ENCODE peak calls at places on chromosome 19, in six cellular contexts. One of them, this sample, is unnamed.

GRCh38 chr19:48635263-48635965 is 1.8 kb downstream of the DBP start:
- DNase-seq in trophoblast cell: peak
- DNase-seq in neuronal stem cell: peak
- DNase-seq in mesendoderm: no peak
- DNase-seq in H9: peak
- DNase-seq in H1: peak
- DNase-seq in this sample: no peak

GRCh38 chr19:17460372-17461230 is at the start of gene NXNL1:
- DNase-seq in trophoblast cell: peak
- DNase-seq in H9: no peak
- DNase-seq in neuronal stem cell: no peak
- DNase-seq in mesendoderm: no peak
- DNase-seq in H1: no peak
- DNase-seq in this sample: no peak

GRCh38 chr19:28838909-28839308 is 374.0 kb downstream of the UQCRFS1 start:
- DNase-seq in mesendoderm: no peak
- DNase-seq in trophoblast cell: no peak
- DNase-seq in H9: no peak
- DNase-seq in neuronal stem cell: no peak
- DNase-seq in H1: no peak
- DNase-seq in this sample: no peak

GRCh38 chr19:35712910-35713845 is 4.6 kb upstream of the KMT2B start:
- DNase-seq in mesendoderm: no peak
- DNase-seq in trophoblast cell: no peak
- DNase-seq in H9: no peak
- DNase-seq in H1: peak
- DNase-seq in neuronal stem cell: no peak
- DNase-seq in this sample: no peak

GRCh38 chr19:15453091-15453498 is 3.3 kb upstream of the WIZ start:
- DNase-seq in neuronal stem cell: no peak
- DNase-seq in trophoblast cell: no peak
- DNase-seq in H9: peak
- DNase-seq in mesendoderm: no peak
- DNase-seq in H1: no peak
- DNase-seq in this sample: no peak

GRCh38 chr19:35657904-35658700 is 8.2 kb upstream of the UPK1A start:
- DNase-seq in H9: no peak
- DNase-seq in neuronal stem cell: no peak
- DNase-seq in mesendoderm: no peak
- DNase-seq in H1: no peak
- DNase-seq in trophoblast cell: no peak
- DNase-seq in this sample: no peak

GRCh38 chr19:47495478-47496372 is 11.7 kb upstream of the KPTN start:
- DNase-seq in mesendoderm: no peak
- DNase-seq in H9: no peak
- DNase-seq in trophoblast cell: no peak
- DNase-seq in neuronal stem cell: no peak
- DNase-seq in H1: no peak
- DNase-seq in this sample: no peak

GRCh38 chr19:56085571-56086275 is 35.4 kb downstream of the ZNF787 start:
- DNase-seq in H9: no peak
- DNase-seq in mesendoderm: no peak
- DNase-seq in H1: no peak
- DNase-seq in trophoblast cell: no peak
- DNase-seq in neuronal stem cell: no peak
- DNase-seq in this sample: peak

GRCh38 chr19:30425885-30426838 is 54.0 kb downstream of the ZNF536 start:
- DNase-seq in H1: peak
- DNase-seq in trophoblast cell: no peak
- DNase-seq in mesendoderm: no peak
- DNase-seq in H9: no peak
- DNase-seq in neuronal stem cell: no peak
- DNase-seq in this sample: no peak

GRCh38 chr19:13018037-13018914 is 23.0 kb downstream of the NFIX start:
- DNase-seq in trophoblast cell: no peak
- DNase-seq in mesendoderm: peak
- DNase-seq in H9: peak
- DNase-seq in neuronal stem cell: no peak
- DNase-seq in H1: no peak
- DNase-seq in this sample: peak

GRCh38 chr19:40831502-40832430 is 18.5 kb downstream of the CYP2A6 start:
- DNase-seq in trophoblast cell: peak
- DNase-seq in H9: no peak
- DNase-seq in H1: no peak
- DNase-seq in neuronal stem cell: no peak
- DNase-seq in mesendoderm: no peak
- DNase-seq in this sample: peak

GRCh38 chr19:3771906-3772450 is at the start of gene RAX2:
- DNase-seq in H9: no peak
- DNase-seq in neuronal stem cell: no peak
- DNase-seq in mesendoderm: no peak
- DNase-seq in H1: no peak
- DNase-seq in trophoblast cell: no peak
- DNase-seq in this sample: no peak

GRCh38 chr19:49340069-49340864 is 5.1 kb downstream of the CD37 start:
- DNase-seq in neuronal stem cell: no peak
- DNase-seq in trophoblast cell: peak
- DNase-seq in H1: peak
- DNase-seq in mesendoderm: peak
- DNase-seq in H9: peak
- DNase-seq in this sample: no peak

GRCh38 chr19:11324079-11324661 is 15.3 kb downstream of the RAB3D start:
- DNase-seq in H1: no peak
- DNase-seq in H9: no peak
- DNase-seq in neuronal stem cell: no peak
- DNase-seq in mesendoderm: no peak
- DNase-seq in trophoblast cell: peak
- DNase-seq in this sample: peak

GRCh38 chr19:41695745-41696144 is 7.7 kb upstream of the CEACAM7 start:
- DNase-seq in H9: peak
- DNase-seq in trophoblast cell: no peak
- DNase-seq in H1: no peak
- DNase-seq in neuronal stem cell: no peak
- DNase-seq in mesendoderm: no peak
- DNase-seq in this sample: no peak

GRCh38 chr19:53947624-53948023 is 15.1 kb upstream of the CACNG8 start:
- DNase-seq in neuronal stem cell: no peak
- DNase-seq in H9: peak
- DNase-seq in H1: no peak
- DNase-seq in trophoblast cell: no peak
- DNase-seq in mesendoderm: peak
- DNase-seq in this sample: no peak

GRCh38 chr19:29552454-29553280 is 26.9 kb downstream of the VSTM2B start:
- DNase-seq in mesendoderm: no peak
- DNase-seq in neuronal stem cell: no peak
- DNase-seq in H1: peak
- DNase-seq in H9: peak
- DNase-seq in trophoblast cell: no peak
- DNase-seq in this sample: no peak

GRCh38 chr19:18419195-18419698 is at the start of gene SSBP4:
- DNase-seq in neuronal stem cell: peak
- DNase-seq in mesendoderm: peak
- DNase-seq in H1: peak
- DNase-seq in H9: no peak
- DNase-seq in trophoblast cell: peak
- DNase-seq in this sample: peak

GRCh38 chr19:17184381-17184841 is 30.7 kb upstream of the USE1 start:
- DNase-seq in mesendoderm: no peak
- DNase-seq in H9: no peak
- DNase-seq in trophoblast cell: peak
- DNase-seq in H1: no peak
- DNase-seq in neuronal stem cell: no peak
- DNase-seq in this sample: peak

GRCh38 chr19:13014101-13014920 is 19.0 kb downstream of the NFIX start:
- DNase-seq in mesendoderm: peak
- DNase-seq in trophoblast cell: no peak
- DNase-seq in H1: peak
- DNase-seq in H9: peak
- DNase-seq in neuronal stem cell: no peak
- DNase-seq in this sample: no peak

GRCh38 chr19:35908977-35909683 is 1.0 kb upstream of the TYROBP start:
- DNase-seq in trophoblast cell: peak
- DNase-seq in neuronal stem cell: no peak
- DNase-seq in H1: no peak
- DNase-seq in H9: no peak
- DNase-seq in mesendoderm: no peak
- DNase-seq in this sample: no peak

GRCh38 chr19:18157465-18158063 is 4.6 kb downstream of the PIK3R2 start:
- DNase-seq in neuronal stem cell: no peak
- DNase-seq in H1: peak
- DNase-seq in H9: peak
- DNase-seq in trophoblast cell: no peak
- DNase-seq in mesendoderm: no peak
- DNase-seq in this sample: no peak

GRCh38 chr19:51571599-51571998 is 516 bp downstream of the ZNF175 start:
- DNase-seq in H1: no peak
- DNase-seq in H9: no peak
- DNase-seq in trophoblast cell: peak
- DNase-seq in neuronal stem cell: no peak
- DNase-seq in mesendoderm: peak
- DNase-seq in this sample: peak

GRCh38 chr19:54418030-54418929 is 3.0 kb downstream of the TTYH1 start:
- DNase-seq in trophoblast cell: no peak
- DNase-seq in H1: peak
- DNase-seq in H9: no peak
- DNase-seq in mesendoderm: peak
- DNase-seq in neuronal stem cell: no peak
- DNase-seq in this sample: peak

GRCh38 chr19:51473009-51473707 is 5.2 kb upstream of the CEACAM18 start:
- DNase-seq in trophoblast cell: peak
- DNase-seq in H1: peak
- DNase-seq in H9: peak
- DNase-seq in mesendoderm: peak
- DNase-seq in neuronal stem cell: peak
- DNase-seq in this sample: peak

DNA sequence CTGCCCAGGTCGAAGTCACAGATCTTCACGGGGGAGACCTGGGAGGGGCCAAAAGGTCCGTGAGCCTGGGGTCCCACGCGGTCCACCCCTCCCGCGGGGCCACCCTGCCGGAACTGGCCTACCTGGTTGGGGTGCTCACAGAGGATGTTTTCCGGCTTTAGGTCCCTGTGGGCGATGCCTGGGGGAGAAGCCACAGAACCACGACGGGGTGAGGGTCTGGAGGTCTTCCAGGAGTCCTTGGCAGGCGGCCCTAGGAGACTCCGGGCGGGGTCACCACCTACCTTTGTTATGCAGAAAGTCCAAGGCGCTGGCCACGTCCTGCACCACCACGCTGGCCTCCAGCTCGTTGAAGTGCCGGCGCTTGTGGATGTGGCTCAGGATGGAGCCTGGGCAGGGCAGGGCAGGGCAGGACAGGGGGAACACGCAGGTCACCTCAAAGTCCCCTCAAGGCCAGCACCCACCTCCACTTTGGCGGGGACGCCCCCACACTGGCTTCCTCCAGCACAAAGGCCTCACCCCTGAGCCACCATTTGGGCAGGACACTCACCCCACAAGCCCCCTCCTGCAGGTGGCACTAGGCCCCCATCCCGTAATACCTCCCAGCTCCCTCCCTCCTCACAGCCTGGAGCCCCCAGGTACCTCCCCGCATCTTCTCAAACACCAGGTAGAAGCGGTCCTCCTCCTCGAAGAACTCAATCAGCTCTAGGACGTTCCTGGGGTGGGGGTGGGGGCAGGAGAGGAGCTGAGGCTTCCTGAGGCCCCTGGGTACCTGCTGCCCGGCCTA is 8.4 kb downstream of the MKNK2 start:
- DNase-seq in trophoblast cell: peak
- DNase-seq in H1: no peak
- DNase-seq in neuronal stem cell: no peak
- DNase-seq in mesendoderm: no peak
- DNase-seq in H9: no peak
- DNase-seq in this sample: no peak
- H3K4ac ChIP-seq in trophoblast cell: peak
- H3K4ac ChIP-seq in H1: peak
- H3K4ac ChIP-seq in neuronal stem cell: peak
- H3K4ac ChIP-seq in mesendoderm: no peak
- H3K4ac ChIP-seq in H9: peak
- H3K4ac ChIP-seq in this sample: peak

DNA sequence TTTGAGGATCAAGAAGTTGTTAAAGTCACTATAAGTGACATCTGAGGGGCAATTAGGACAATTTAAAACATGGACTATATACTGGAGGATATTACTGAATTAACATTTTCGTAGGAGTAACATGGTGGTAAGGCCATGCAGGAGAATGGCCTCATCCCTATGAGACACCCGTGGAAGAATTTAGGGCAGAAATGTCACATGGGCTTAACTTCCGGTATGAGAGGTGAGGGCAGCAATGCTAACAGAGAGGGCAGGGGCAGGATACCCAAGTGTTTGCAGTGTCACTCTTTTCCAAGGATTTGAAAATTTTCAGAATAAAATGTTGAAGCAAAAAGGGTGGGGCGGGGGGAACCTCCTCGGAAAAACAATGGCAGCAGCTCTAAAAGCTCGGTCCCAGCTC is 23.6 kb downstream of the RANBP3 start:
- DNase-seq in H1: no peak
- DNase-seq in neuronal stem cell: no peak
- DNase-seq in trophoblast cell: no peak
- DNase-seq in mesendoderm: no peak
- DNase-seq in H9: no peak
- DNase-seq in this sample: peak
- H3K4ac ChIP-seq in H1: no peak
- H3K4ac ChIP-seq in neuronal stem cell: no peak
- H3K4ac ChIP-seq in trophoblast cell: no peak
- H3K4ac ChIP-seq in mesendoderm: no peak
- H3K4ac ChIP-seq in H9: no peak
- H3K4ac ChIP-seq in this sample: peak

DNA sequence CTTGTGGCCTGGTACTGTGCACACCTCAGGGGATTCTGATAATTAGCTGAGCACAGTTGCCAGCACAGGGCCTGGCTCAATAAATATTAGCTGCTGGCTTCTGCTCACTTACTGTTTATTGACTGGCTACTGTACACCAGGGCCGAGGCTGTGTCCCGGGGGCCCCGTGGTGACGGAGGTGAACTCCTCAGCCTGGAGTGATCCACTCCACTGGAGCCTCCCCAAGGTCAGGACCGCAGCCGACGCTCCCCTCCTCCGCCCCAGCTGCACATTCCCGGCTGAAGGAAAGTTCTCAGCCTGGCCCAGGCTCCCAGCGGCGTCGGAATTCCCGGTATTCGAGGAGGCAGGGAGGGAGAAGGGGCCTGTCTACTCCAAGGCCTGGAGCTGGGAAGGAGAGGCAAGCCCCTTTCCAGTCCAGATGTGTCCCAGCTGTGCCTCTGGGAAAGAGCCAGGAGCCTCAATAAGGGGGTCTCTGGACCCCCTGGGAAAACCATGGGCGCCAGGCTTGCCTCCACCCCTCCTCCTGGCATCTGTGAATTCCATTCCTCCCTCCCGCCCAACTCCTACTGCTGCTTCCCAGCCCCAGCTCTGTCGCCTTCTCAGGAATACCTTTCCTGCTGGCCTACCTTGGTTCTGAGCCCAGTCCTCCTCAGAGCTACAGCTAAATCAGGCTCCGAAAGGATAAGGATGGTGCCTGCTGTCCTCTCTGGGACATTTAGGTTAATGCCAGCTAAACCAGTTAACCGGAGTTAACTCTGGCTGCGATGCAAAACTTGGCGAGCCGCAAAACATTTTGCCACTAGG is 7.2 kb downstream of the RPS16 start:
- DNase-seq in H9: peak
- DNase-seq in mesendoderm: peak
- DNase-seq in neuronal stem cell: peak
- DNase-seq in H1: peak
- DNase-seq in trophoblast cell: peak
- DNase-seq in this sample: peak
- H3K4ac ChIP-seq in H9: no peak
- H3K4ac ChIP-seq in mesendoderm: peak
- H3K4ac ChIP-seq in neuronal stem cell: no peak
- H3K4ac ChIP-seq in H1: peak
- H3K4ac ChIP-seq in trophoblast cell: peak
- H3K4ac ChIP-seq in this sample: peak

GRCh38 chr19:44113138-44113783 is at the start of gene ZNF225:
- DNase-seq in H1: peak
- DNase-seq in neuronal stem cell: peak
- DNase-seq in H9: peak
- DNase-seq in trophoblast cell: peak
- DNase-seq in mesendoderm: peak
- DNase-seq in this sample: peak
- H3K4ac ChIP-seq in H1: no peak
- H3K4ac ChIP-seq in neuronal stem cell: no peak
- H3K4ac ChIP-seq in H9: no peak
- H3K4ac ChIP-seq in trophoblast cell: no peak
- H3K4ac ChIP-seq in mesendoderm: no peak
- H3K4ac ChIP-seq in this sample: peak

This sample was measured in IMR-90.